ENCODE peak calls at places on chromosomes 4 and X, in four cellular contexts. O is K562, F is GM12878, Y is HepG2. C is an unnamed sample.

GRCh38 chrX:125202486-125203378 is 116.9 kb upstream of the TEX13C start:
- DNase-seq in Y (no peak), O (no peak), F (no peak), C (peak; percentile 14)

GRCh38 chrX:40423299-40423698 is 157.5 kb upstream of the ATP6AP2 start:
- DNase-seq in Y (no peak), O (no peak), F (no peak), C (no peak)

GRCh38 chr4:158079661-158080060 is 93.2 kb downstream of the GASK1B start:
- DNase-seq in O (no peak), F (no peak), Y (no peak), C (no peak)

GRCh38 chr4:140330311-140330900 is 43.0 kb upstream of the SCOC start:
- DNase-seq in O (no peak), Y (peak; percentile 18), F (no peak), C (no peak)

GRCh38 chrX:54423161-54423888 is 16.9 kb upstream of the TSR2 start:
- DNase-seq in Y (peak; percentile 16), O (peak; percentile 34), F (no peak), C (peak; percentile 44)

GRCh38 chr4:110626532-110627153 is 3.8 kb upstream of the PITX2 start:
- DNase-seq in Y (no peak), F (no peak), O (no peak), C (peak; percentile 31)

GRCh38 chr4:2595436-2595835 is 59.0 kb downstream of the FAM193A start:
- DNase-seq in O (no peak), F (no peak), Y (no peak), C (no peak)

GRCh38 chrX:14032383-14032782 is 2.7 kb upstream of the GEMIN8 start:
- DNase-seq in O (peak; percentile 32), Y (peak; percentile 13), F (no peak), C (peak; percentile 15)

GRCh38 chrX:71996138-71996537 is 85.5 kb downstream of the NHSL2 start:
- DNase-seq in O (no peak), F (no peak), Y (no peak), C (no peak)

GRCh38 chr4:11073621-11074051 is 355.1 kb downstream of the HS3ST1 start:
- DNase-seq in F (no peak), Y (no peak), O (no peak), C (no peak)

GRCh38 chr4:111537861-111538260 is 607.4 kb upstream of the FAM241A start:
- DNase-seq in Y (no peak), F (no peak), O (no peak), C (no peak)

GRCh38 chrX:109184506-109185139 is 297.3 kb downstream of the GUCY2F start:
- DNase-seq in Y (no peak), F (no peak), O (no peak), C (no peak)

GRCh38 chrX:152913915-152914314 is 16.0 kb downstream of the ZNF185 start:
- DNase-seq in Y (no peak), O (no peak), F (no peak), C (no peak)

GRCh38 chr4:86685401-86685800 is 91.3 kb downstream of the PTPN13 start:
- DNase-seq in Y (peak; percentile 1), F (no peak), O (no peak), C (no peak)

GRCh38 chr4:177902386-177902785 is 460.1 kb upstream of the AGA start:
- DNase-seq in Y (no peak), O (no peak), F (no peak), C (no peak)

GRCh38 chrX:151899622-151900021 is 13.1 kb upstream of the MAGEA4 start:
- DNase-seq in O (no peak), F (no peak), Y (no peak), C (no peak)

GRCh38 chr4:11635336-11635735 is 206.6 kb upstream of the HS3ST1 start:
- DNase-seq in O (no peak), Y (no peak), F (no peak), C (no peak)

GRCh38 chrX:133045986-133046385 is 50.9 kb downstream of the USP26 start:
- DNase-seq in O (no peak), Y (peak; percentile 2), F (no peak), C (no peak)

GRCh38 chrX:123626962-123627361 is 105.9 kb downstream of the THOC2 start:
- DNase-seq in O (no peak), Y (no peak), F (no peak), C (no peak)

GRCh38 chr4:879730-880079 is 52.4 kb downstream of the GAK start:
- DNase-seq in O (no peak), Y (no peak), F (peak; percentile 35), C (no peak)

GRCh38 chr4:22477136-22477793 is 38.6 kb downstream of the ADGRA3 start:
- DNase-seq in F (no peak), O (no peak), Y (no peak), C (no peak)

GRCh38 chr4:163693211-163693610 is 198.7 kb downstream of the TMA16 start:
- DNase-seq in O (no peak), F (no peak), Y (no peak), C (no peak)

DNA sequence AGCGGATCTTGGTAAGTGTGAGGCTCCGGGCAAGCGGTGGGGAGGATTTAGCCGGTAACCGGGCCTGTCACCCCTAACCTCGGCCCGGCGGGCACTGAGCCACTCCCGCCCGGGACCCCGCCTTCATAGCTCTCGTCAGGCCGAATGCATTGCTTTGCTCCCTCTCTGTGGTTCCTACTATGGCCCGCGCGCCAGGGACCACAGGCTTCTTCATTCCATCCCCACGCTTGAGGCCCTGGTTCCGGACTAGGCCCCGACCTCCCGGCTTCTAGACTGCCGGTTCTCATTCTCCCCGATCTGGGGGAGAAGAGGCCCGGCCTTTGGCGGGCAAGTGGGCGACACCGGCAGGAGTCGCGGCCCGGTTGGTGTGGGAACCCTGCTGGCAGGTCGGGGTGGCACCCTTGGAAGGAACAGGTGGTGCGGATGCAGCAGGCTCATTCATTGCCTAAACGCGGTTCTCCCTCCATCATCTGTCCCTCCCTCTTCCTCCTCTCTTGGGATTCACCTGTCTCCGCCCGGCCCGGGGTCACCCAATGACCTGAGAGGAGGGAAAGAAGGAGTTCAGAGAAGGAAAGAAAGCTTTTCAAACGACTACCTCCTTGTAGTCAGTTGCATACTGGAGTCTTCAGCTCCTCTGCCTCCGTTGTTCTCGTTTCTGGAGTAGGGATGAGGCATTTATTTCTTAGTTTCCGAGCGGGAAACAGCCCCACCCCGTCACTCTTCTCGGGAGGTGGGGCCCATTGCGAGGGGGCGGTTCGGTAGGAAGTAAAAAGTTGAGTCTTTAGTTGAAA is at the start of gene NDUFC1:
- DNase-seq in O (peak; percentile 66), Y (peak; percentile 52), F (peak; percentile 41), C (peak; percentile 45)
- TF ChIP-seq TCF7 in O (no peak), Y (no peak), F (no peak), C (no peak)

DNA sequence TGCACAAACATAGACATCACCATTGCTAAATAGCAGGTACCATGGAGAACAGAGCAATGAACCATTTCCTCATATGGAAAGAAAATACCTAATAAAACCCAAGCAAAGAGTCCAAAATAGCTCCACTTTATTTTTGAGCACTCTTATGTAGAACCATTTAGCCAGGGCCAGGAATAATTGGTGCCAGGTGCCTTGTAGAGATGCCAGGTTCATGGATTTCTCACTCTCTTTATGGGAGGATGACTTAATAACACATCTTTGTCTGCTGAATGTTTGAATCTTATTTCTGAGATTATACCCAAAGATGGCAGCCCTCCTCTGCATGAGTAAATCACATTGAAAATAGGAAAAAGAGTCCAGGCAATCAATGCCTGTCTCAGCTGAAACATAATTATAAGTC is 212.3 kb upstream of the SFRP2 start:
- DNase-seq in F (no peak), Y (no peak), O (no peak), C (no peak)
- TF ChIP-seq ATF3 in F (no peak), Y (no peak), O (no peak), C (no peak)

GRCh38 chrX:7480721-7481120 is 332.8 kb upstream of the PUDP start:
- DNase-seq in Y (no peak), F (no peak), O (no peak), C (no peak)

GRCh38 chrX:7485041-7485440 is 337.1 kb upstream of the PUDP start:
- DNase-seq in O (no peak), F (no peak), Y (no peak), C (no peak)

DNA sequence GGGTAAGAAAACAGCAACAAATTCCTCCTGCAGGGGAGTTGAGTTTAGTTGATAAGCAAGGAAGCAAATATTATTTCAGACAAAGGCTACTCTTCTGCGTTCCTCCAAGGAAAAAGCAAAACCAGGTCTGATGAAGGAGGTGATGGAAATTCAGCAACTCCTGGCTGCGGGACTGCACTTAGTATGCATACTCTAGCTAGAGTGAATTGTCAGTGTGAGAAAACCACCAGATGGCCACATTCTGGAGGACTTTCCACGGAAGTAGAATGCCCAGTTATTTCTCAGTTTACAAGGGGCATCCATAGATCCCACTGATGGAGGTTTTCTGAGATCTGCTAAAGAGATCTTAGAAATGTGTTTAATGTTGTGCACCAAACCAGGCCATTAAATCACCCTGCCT is 338.5 kb upstream of the PUDP start:
- DNase-seq in F (no peak), O (no peak), Y (no peak), C (no peak)
- TF ChIP-seq ESRRA in F (no peak), O (no peak), Y (no peak), C (no peak)

GRCh38 chr4:174512745-174513144 is 9.5 kb downstream of the HPGD start:
- DNase-seq in O (no peak), Y (no peak), F (no peak), C (no peak)
- TF ChIP-seq TCF7 in O (no peak), Y (no peak), F (no peak), C (no peak)

GRCh38 chr4:106323119-106323518 is 6.8 kb downstream of the AIMP1 start:
- DNase-seq in Y (no peak), F (no peak), O (no peak), C (no peak)

GRCh38 chr4:106320235-106320634 is 3.9 kb downstream of the AIMP1 start:
- DNase-seq in F (no peak), O (no peak), Y (no peak), C (no peak)

GRCh38 chr4:106329027-106329618 is 12.8 kb downstream of the AIMP1 start:
- DNase-seq in O (peak; percentile 29), F (no peak), Y (peak; percentile 57), C (no peak)

DNA sequence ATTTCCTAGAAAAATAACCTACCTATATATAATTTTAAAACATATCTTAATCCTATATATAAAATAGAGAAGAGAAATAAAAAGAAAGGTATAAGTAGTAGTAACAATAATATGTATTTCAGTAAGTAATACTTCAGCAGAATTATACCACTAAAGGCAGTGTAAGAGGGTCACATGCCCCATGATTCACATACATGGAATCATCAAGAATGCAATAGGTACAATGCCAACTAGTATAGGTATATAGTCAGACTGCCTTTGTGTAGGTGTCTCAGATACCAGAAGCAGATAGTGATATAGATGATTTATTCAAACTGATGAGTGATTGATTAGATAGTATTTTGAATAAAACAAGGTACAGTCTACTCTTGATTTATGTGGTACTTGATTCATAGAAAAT is 9.4 kb downstream of the AIMP1 start:
- DNase-seq in F (no peak), O (no peak), Y (no peak), C (no peak)
- TF ChIP-seq ATF3 in F (no peak), O (no peak), Y (no peak), C (no peak)

DNA sequence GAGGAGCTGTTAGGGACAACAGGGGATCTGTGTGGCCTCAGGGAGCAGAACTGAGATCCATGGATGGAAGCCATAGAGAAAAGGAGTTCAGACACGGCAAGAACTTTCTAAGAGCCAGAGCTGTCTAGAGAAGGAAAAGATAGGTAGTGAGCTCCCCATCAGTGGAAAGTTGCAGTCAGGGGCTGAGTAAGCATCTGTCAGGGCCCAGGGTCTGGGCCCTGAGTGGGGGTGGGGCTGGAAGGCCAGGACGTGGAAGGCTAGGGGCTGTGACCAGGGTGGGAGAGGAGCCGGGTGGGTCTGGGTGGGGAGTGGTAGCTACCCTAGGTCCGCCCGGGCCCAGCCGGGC is 324 bp upstream of the MSN start:
- DNase-seq in O (no peak), Y (no peak), F (no peak), C (no peak)
- TF ChIP-seq ESRRA in O (no peak), Y (no peak), F (no peak), C (no peak)

C was measured in WTC11.